ENCODE peak calls at places on chromosomes 4 and X, in nine cellular contexts. I is testis; L is CD4-positive, CD25-positive, alpha-beta regulatory T cell; U is lower lobe of right lung; T is cardiac muscle cell; B is CD4-positive, alpha-beta T cell; D is suprapubic skin; P is OCI-LY7; X is aorta. V is an unnamed sample.

GRCh38 chrX:151088221-151088620 is 88.2 kb upstream of the GPR50 start:
- DNase-seq in I (no peak), L (no peak), U (no peak), T (no peak), B (no peak), D (no peak), P (no peak), X (no peak), V (no peak)

GRCh38 chr4:181006509-181007290 is 1236.5 kb upstream of the TENM3 start:
- DNase-seq in I (no peak), L (no peak), U (no peak), T (no peak), B (no peak), D (no peak), P (peak; percentile 7), X (no peak), V (no peak)

GRCh38 chr4:151853034-151853433 is 92.2 kb upstream of the GATB start:
- DNase-seq in I (no peak), L (no peak), U (no peak), T (no peak), B (no peak), D (no peak), P (no peak), X (no peak), V (no peak)

GRCh38 chrX:119981286-119982070 is 37.9 kb upstream of the NKAP start:
- DNase-seq in I (peak; percentile 25), L (no peak), U (no peak), T (peak; percentile 47), B (no peak), D (no peak), P (peak; percentile 65), X (no peak), V (no peak)

GRCh38 chrX:122945328-122945727 is 238.8 kb upstream of the GRIA3 start:
- DNase-seq in I (no peak), L (no peak), U (no peak), T (no peak), B (no peak), D (no peak), P (no peak), X (no peak), V (no peak)

GRCh38 chr4:106898621-106899230 is 137.4 kb downstream of the DKK2 start:
- DNase-seq in I (peak; percentile 81), L (no peak), U (no peak), T (peak; percentile 81), B (no peak), D (no peak), P (peak; percentile 51), X (no peak), V (no peak)

GRCh38 chr4:161336016-161336415 is 827.8 kb downstream of the FSTL5 start:
- DNase-seq in I (no peak), L (no peak), U (no peak), T (no peak), B (no peak), D (no peak), P (no peak), X (no peak), V (no peak)

GRCh38 chr4:1396806-1397455 is 9.3 kb downstream of the NKX1-1 start:
- DNase-seq in I (no peak), L (no peak), U (peak; percentile 29), T (no peak), B (no peak), D (peak; percentile 52), P (no peak), X (peak; percentile 21), V (no peak)

GRCh38 chrX:129783176-129783776 is 3.5 kb downstream of the SASH3 start:
- DNase-seq in I (no peak), L (no peak), U (no peak), T (no peak), B (no peak), D (no peak), P (no peak), X (no peak), V (no peak)

DNA sequence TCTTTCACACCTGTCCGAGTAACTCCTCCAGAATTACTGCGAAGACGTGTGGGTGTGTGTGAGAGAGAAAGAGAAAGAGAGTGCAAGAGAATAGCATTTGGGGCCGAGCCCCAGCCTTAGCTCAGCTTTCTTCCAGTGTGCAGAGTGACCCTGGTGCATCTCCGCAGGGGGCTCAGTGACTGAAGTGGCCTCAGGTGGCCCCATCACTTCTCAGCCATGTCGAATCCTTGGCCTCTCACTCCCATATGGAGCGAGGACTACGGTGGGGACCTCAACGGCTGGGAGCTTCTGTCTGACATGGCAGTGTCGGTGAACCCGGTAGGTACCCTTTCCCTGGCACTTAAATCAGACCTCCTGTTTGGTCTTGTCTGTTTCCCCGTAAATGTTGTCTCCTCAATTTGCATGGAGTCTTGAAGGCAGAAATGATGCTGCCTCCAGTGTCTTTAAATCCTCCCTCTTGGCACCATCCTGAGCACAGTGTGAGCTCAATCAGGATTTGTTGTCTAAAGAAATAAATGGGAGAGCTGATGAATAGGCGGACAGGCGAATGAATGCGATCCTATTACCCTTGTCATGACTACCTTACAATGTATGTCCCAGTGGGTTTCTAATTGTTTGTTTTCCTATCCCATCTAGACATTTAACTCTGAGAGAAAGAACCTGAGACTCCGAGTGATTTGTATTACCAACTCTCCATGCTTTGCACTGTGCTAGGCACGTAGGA is 305.9 kb downstream of the AFF2 start:
- DNase-seq in I (no peak), L (no peak), U (no peak), T (no peak), B (no peak), D (no peak), P (no peak), X (no peak), V (no peak)
- H3K9me3 ChIP-seq in I (no peaks in the 10 kb centered on the region), L (no peaks in the 10 kb centered on the region), U (no peaks in the 10 kb centered on the region), T (no peaks in the 10 kb centered on the region), B (no peaks in the 10 kb centered on the region), D (no peaks in the 10 kb centered on the region), P (no peaks in the 10 kb centered on the region), X (no peaks in the 10 kb centered on the region), V (no peaks in the 10 kb centered on the region)

GRCh38 chr4:13244342-13244905 is 239.7 kb downstream of the RAB28 start:
- DNase-seq in I (peak; percentile 21), L (no peak), U (no peak), T (peak; percentile 5), B (no peak), D (no peak), P (no peak), X (no peak), V (no peak)

GRCh38 chr4:13243152-13243551 is 241.0 kb downstream of the RAB28 start:
- DNase-seq in I (no peak), L (no peak), U (no peak), T (no peak), B (no peak), D (no peak), P (no peak), X (no peak), V (no peak)

GRCh38 chr4:13248621-13249298 is 235.4 kb downstream of the RAB28 start:
- DNase-seq in I (no peak), L (no peak), U (no peak), T (no peak), B (no peak), D (no peak), P (no peak), X (no peak), V (no peak)

DNA sequence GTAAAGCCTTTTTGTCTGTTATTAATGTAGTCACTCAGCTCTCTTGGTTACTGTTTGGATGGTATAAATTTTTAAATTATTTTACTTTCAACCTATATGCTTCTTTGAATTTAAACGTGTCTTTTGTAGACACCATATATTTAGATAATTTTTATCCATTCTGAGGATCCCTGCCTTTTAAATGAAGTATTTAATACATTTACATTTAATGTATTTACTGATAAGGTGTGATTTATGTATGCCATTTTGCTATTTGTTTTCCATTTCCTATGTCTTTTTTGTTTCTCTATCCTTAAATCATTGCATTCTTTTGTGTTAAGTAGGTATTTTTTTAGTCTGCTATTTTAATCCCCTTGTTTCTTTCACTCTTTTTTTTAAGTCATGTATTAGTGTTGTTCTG is 238.0 kb downstream of the RAB28 start:
- DNase-seq in I (no peak), L (no peak), U (no peak), T (no peak), B (no peak), D (no peak), P (no peak), X (no peak), V (no peak)
- H3K27ac ChIP-seq in I (no peak overlapping the region), L (no peak overlapping the region), U (no peak overlapping the region), T (no peak overlapping the region), B (no peak overlapping the region), D (no peak overlapping the region), P (no peak overlapping the region), X (no peak overlapping the region), V (no peak overlapping the region)

GRCh38 chrX:154370300-154370881 is 4.0 kb downstream of the FLNA start:
- DNase-seq in I (no peak), L (no peak), U (no peak), T (no peak), B (no peak), D (no peak), P (peak; percentile 43), X (no peak), V (no peak)
- H3K9me3 ChIP-seq in I (no peaks in the 10 kb centered on the region), L (no peaks in the 10 kb centered on the region), U (no peaks in the 10 kb centered on the region), T (no peaks in the 10 kb centered on the region), B (no peaks in the 10 kb centered on the region), D (no peaks in the 10 kb centered on the region), P (no peaks in the 10 kb centered on the region), X (no peaks in the 10 kb centered on the region), V (no peaks in the 10 kb centered on the region)

DNA sequence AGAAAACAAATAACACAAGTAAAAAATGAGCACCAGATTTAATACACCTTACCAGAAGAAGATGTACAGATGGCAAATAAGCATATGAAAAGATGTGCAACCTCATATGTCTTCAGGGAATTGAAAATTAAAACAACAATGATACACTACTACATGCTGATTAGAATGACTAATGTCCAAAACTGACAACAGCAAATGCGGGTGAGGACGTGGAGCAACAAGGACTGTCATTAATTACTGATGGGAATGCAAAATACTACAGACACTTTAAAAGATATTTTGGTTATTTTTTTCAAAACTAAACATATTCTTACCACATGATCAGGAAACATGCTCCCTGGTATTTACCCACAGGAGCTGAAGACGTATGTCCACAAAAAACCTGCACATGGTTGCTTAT is 140.3 kb downstream of the FRYL start:
- DNase-seq in I (no peak), L (no peak), U (no peak), T (no peak), B (no peak), D (no peak), P (no peak), X (no peak), V (no peak)
- H3K27ac ChIP-seq in I (no peak overlapping the region), L (no peak overlapping the region), U (no peak overlapping the region), T (no peak overlapping the region), B (no peak overlapping the region), D (no peak overlapping the region), P (no peak overlapping the region), X (no peak overlapping the region), V (no peak overlapping the region)